ENCODE peak calls at places on chromosomes 11 and 22, in eight cellular contexts. One of them, this sample, is unnamed.

GRCh38 chr11:40100204-40100603 is 1359.2 kb downstream of the LRRC4C start:
- DNase-seq in NB4: no peak
- DNase-seq in adrenal gland: no peak
- DNase-seq in stomach: no peak
- DNase-seq in testis: no peak
- DNase-seq in ovary: no peak
- DNase-seq in tibial nerve: no peak
- DNase-seq in IMR-90: no peak
- DNase-seq in this sample: no peak

GRCh38 chr11:6319879-6320410 is 356 bp downstream of the CAVIN3 start:
- DNase-seq in ovary: peak; percentile 90
- DNase-seq in testis: peak; percentile 94
- DNase-seq in tibial nerve: peak; percentile 89
- DNase-seq in IMR-90: peak; percentile 91
- DNase-seq in adrenal gland: peak; percentile 63
- DNase-seq in stomach: peak; percentile 86
- DNase-seq in NB4: no peak
- DNase-seq in this sample: no peak

GRCh38 chr22:22694106-22694505 is 49.7 kb downstream of the GGTLC2 start:
- DNase-seq in stomach: peak; percentile 10
- DNase-seq in ovary: no peak
- DNase-seq in NB4: no peak
- DNase-seq in testis: no peak
- DNase-seq in tibial nerve: no peak
- DNase-seq in IMR-90: no peak
- DNase-seq in adrenal gland: no peak
- DNase-seq in this sample: no peak

GRCh38 chr22:50206599-50206998 is 5.8 kb downstream of the SELENOO start:
- DNase-seq in tibial nerve: no peak
- DNase-seq in testis: peak; percentile 96
- DNase-seq in stomach: no peak
- DNase-seq in IMR-90: peak; percentile 26
- DNase-seq in adrenal gland: peak; percentile 27
- DNase-seq in ovary: peak; percentile 48
- DNase-seq in NB4: peak; percentile 64
- DNase-seq in this sample: no peak

GRCh38 chr11:64784813-64785581 is 6.7 kb upstream of the SF1 start:
- DNase-seq in NB4: no peak
- DNase-seq in stomach: no peak
- DNase-seq in IMR-90: no peak
- DNase-seq in adrenal gland: no peak
- DNase-seq in ovary: no peak
- DNase-seq in testis: no peak
- DNase-seq in tibial nerve: no peak
- DNase-seq in this sample: no peak

GRCh38 chr22:38706101-38706884 is 549 bp downstream of the GTPBP1 start:
- DNase-seq in tibial nerve: peak; percentile 26
- DNase-seq in adrenal gland: peak; percentile 72
- DNase-seq in ovary: peak; percentile 75
- DNase-seq in stomach: peak; percentile 60
- DNase-seq in NB4: peak; percentile 57
- DNase-seq in testis: peak; percentile 45
- DNase-seq in IMR-90: peak; percentile 27
- DNase-seq in this sample: no peak

GRCh38 chr11:4884341-4884740 is 2.6 kb downstream of the OR51T1 start:
- DNase-seq in tibial nerve: no peak
- DNase-seq in stomach: no peak
- DNase-seq in testis: no peak
- DNase-seq in NB4: no peak
- DNase-seq in adrenal gland: no peak
- DNase-seq in ovary: no peak
- DNase-seq in IMR-90: no peak
- DNase-seq in this sample: no peak

GRCh38 chr11:121117753-121118152 is 16.7 kb downstream of the TECTA start:
- DNase-seq in adrenal gland: no peak
- DNase-seq in NB4: no peak
- DNase-seq in tibial nerve: no peak
- DNase-seq in stomach: no peak
- DNase-seq in ovary: no peak
- DNase-seq in testis: no peak
- DNase-seq in IMR-90: no peak
- DNase-seq in this sample: no peak

GRCh38 chr22:43090130-43090789 is 1.1 kb upstream of the TTLL1 start:
- DNase-seq in NB4: peak; percentile 88
- DNase-seq in tibial nerve: peak; percentile 50
- DNase-seq in adrenal gland: peak; percentile 51
- DNase-seq in testis: peak; percentile 76
- DNase-seq in stomach: peak; percentile 49
- DNase-seq in ovary: peak; percentile 57
- DNase-seq in IMR-90: peak; percentile 80
- DNase-seq in this sample: peak; percentile 74

GRCh38 chr11:10108901-10109665 is 184.9 kb downstream of the SBF2 start:
- DNase-seq in NB4: no peak
- DNase-seq in tibial nerve: no peak
- DNase-seq in adrenal gland: no peak
- DNase-seq in stomach: no peak
- DNase-seq in ovary: no peak
- DNase-seq in testis: peak; percentile 59
- DNase-seq in IMR-90: peak; percentile 40
- DNase-seq in this sample: no peak

GRCh38 chr11:128825050-128825806 is 41.9 kb downstream of the KCNJ1 start:
- DNase-seq in stomach: no peak
- DNase-seq in ovary: no peak
- DNase-seq in testis: no peak
- DNase-seq in adrenal gland: no peak
- DNase-seq in NB4: no peak
- DNase-seq in tibial nerve: no peak
- DNase-seq in IMR-90: no peak
- DNase-seq in this sample: no peak

GRCh38 chr22:21970037-21970799 is 12.4 kb downstream of the TOP3B start:
- DNase-seq in tibial nerve: no peak
- DNase-seq in stomach: no peak
- DNase-seq in NB4: no peak
- DNase-seq in IMR-90: no peak
- DNase-seq in ovary: no peak
- DNase-seq in adrenal gland: no peak
- DNase-seq in testis: no peak
- DNase-seq in this sample: no peak

GRCh38 chr11:128741928-128742327 is 48.1 kb downstream of the FLI1 start:
- DNase-seq in ovary: no peak
- DNase-seq in IMR-90: no peak
- DNase-seq in NB4: no peak
- DNase-seq in adrenal gland: no peak
- DNase-seq in tibial nerve: no peak
- DNase-seq in testis: no peak
- DNase-seq in stomach: no peak
- DNase-seq in this sample: no peak

GRCh38 chr11:107561688-107562087 is 3.8 kb downstream of the ALKBH8 start:
- DNase-seq in tibial nerve: no peak
- DNase-seq in stomach: no peak
- DNase-seq in ovary: no peak
- DNase-seq in NB4: no peak
- DNase-seq in testis: no peak
- DNase-seq in IMR-90: peak; percentile 34
- DNase-seq in adrenal gland: no peak
- DNase-seq in this sample: no peak

GRCh38 chr11:75406338-75406777 is 7.0 kb downstream of the RPS3 start:
- DNase-seq in NB4: no peak
- DNase-seq in stomach: no peak
- DNase-seq in ovary: no peak
- DNase-seq in testis: no peak
- DNase-seq in tibial nerve: no peak
- DNase-seq in adrenal gland: no peak
- DNase-seq in IMR-90: peak; percentile 87
- DNase-seq in this sample: no peak
- TF ChIP-seq POLR2A in NB4: no peak
- TF ChIP-seq POLR2A in stomach: no peak
- TF ChIP-seq POLR2A in ovary: no peak
- TF ChIP-seq POLR2A in testis: no peak
- TF ChIP-seq POLR2A in tibial nerve: no peak
- TF ChIP-seq POLR2A in adrenal gland: no peak
- TF ChIP-seq POLR2A in IMR-90: no peak
- TF ChIP-seq POLR2A in this sample: no peak

DNA sequence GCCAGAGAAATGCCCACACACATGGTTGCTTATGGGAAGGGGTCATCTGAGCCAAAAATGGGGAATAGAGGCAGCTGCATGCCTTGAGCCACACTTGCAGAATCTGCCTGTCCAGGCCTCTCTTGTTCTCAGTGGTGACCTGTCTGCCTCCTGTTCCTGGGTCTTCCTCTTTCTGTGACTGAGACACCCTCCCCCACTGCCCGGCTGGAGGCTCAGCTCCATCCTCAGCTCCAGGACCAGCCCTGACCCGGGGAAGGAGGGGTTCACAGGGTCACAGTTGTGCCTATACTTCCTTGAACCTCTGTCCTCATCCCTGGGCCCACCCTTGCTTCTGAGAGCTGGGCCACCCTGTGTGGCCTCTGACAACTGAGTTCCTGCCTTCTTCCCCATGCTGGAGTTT is 52.3 kb downstream of the CSF2RB start:
- DNase-seq in tibial nerve: no peak
- DNase-seq in ovary: no peak
- DNase-seq in adrenal gland: no peak
- DNase-seq in NB4: peak; percentile 11
- DNase-seq in stomach: no peak
- DNase-seq in testis: no peak
- DNase-seq in IMR-90: no peak
- DNase-seq in this sample: no peak
- TF ChIP-seq POLR2A in tibial nerve: no peak
- TF ChIP-seq POLR2A in ovary: no peak
- TF ChIP-seq POLR2A in adrenal gland: no peak
- TF ChIP-seq POLR2A in NB4: no peak
- TF ChIP-seq POLR2A in stomach: no peak
- TF ChIP-seq POLR2A in testis: no peak
- TF ChIP-seq POLR2A in IMR-90: no peak
- TF ChIP-seq POLR2A in this sample: no peak

DNA sequence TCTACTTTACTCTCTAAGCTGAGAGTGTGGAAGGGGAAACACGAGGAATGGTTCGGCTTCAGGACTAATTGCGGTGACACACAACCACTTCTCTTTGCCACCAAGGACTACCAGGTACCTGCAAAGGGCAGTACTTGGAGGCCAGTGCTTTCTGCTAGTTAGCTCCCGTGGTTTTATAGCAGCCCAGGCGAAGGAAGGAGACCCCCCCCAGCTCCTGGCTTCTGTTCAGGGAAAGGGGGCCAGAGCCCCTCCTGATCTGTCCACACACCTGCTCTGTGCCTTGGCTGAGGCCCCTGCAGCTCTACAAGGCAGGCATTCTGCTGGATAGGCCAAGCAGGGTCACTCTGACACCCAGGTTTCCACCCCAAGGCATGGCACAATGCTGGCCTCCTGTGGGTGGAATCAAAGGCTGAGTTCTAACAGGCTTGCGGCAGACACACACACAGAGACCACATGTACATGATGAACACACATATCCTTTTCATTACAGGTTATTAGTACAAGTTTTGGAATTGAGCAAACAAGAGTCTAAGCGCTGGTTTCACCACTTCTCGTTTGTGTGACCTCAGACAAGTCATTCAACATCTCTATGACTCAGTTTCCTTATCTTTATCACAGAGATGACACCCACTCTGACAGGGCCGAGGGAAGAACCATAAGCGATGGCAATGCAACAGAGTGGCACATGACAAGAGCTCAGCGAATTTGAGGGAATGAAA is 7.5 kb downstream of the SERPIND1 start:
- DNase-seq in NB4: peak; percentile 26
- DNase-seq in IMR-90: peak; percentile 21
- DNase-seq in testis: no peak
- DNase-seq in ovary: no peak
- DNase-seq in tibial nerve: no peak
- DNase-seq in adrenal gland: no peak
- DNase-seq in stomach: no peak
- DNase-seq in this sample: no peak
- TF ChIP-seq POLR2A in NB4: no peak
- TF ChIP-seq POLR2A in IMR-90: no peak
- TF ChIP-seq POLR2A in testis: no peak
- TF ChIP-seq POLR2A in ovary: no peak
- TF ChIP-seq POLR2A in tibial nerve: no peak
- TF ChIP-seq POLR2A in adrenal gland: no peak
- TF ChIP-seq POLR2A in stomach: no peak
- TF ChIP-seq POLR2A in this sample: no peak

DNA sequence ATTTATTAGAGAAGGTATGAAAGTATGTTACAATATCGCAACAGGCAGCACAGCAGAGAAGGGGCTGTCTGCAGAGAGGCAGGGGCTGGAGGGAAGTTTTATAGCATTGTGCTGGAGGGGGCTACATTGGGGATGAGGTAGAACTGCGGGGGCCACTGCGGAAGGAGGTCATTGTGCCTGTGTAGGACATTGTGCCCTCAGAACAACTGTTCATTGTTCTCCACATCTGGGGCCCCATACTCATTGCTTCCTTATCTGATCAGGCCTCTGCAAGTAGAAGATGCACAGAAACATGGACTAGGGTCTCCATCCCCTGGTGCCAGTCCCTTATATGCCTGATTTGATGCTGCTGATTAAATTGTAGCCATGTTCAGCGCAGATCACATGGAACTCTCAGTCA is 12.1 kb downstream of the NADSYN1 start:
- DNase-seq in adrenal gland: no peak
- DNase-seq in testis: no peak
- DNase-seq in tibial nerve: no peak
- DNase-seq in ovary: no peak
- DNase-seq in stomach: no peak
- DNase-seq in IMR-90: no peak
- DNase-seq in NB4: no peak
- DNase-seq in this sample: no peak
- TF ChIP-seq POLR2A in adrenal gland: no peak
- TF ChIP-seq POLR2A in testis: no peak
- TF ChIP-seq POLR2A in tibial nerve: no peak
- TF ChIP-seq POLR2A in ovary: no peak
- TF ChIP-seq POLR2A in stomach: no peak
- TF ChIP-seq POLR2A in IMR-90: no peak
- TF ChIP-seq POLR2A in NB4: no peak
- TF ChIP-seq POLR2A in this sample: no peak

This sample was measured in H54.